ENCODE peak calls at places on chromosomes 5 and 9, in four cellular contexts. F is endothelial cell, Q is Caco-2, B is nephron progenitor cell. Y is an unnamed sample.

GRCh38 chr5:14428302-14429081 is 153.1 kb upstream of the OTULINL start:
- DNase-seq in Q (no peak), F (no peak), B (no peak), Y (no peak)

GRCh38 chr9:37707748-37708147 is 45.9 kb upstream of the TRMT10B start:
- DNase-seq in F (no peak), B (no peak), Q (no peak), Y (no peak)

GRCh38 chr9:129550199-129550839 is 70.6 kb downstream of the C9orf50 start:
- DNase-seq in Q (no peak), B (peak; percentile 76), F (peak; percentile 56), Y (peak; percentile 46)

GRCh38 chr5:89268460-89268859 is 385.5 kb upstream of the MEF2C start:
- DNase-seq in B (no peak), F (no peak), Q (no peak), Y (no peak)

GRCh38 chr5:30194595-30194994 is 998.9 kb upstream of the CDH6 start:
- DNase-seq in Q (no peak), B (no peak), F (no peak), Y (no peak)

GRCh38 chr5:151699071-151699901 is 12.6 kb upstream of the SPARC start:
- DNase-seq in F (no peak), Q (peak; percentile 56), B (peak; percentile 38), Y (no peak)

GRCh38 chr5:146707316-146707715 is 171.2 kb downstream of the PPP2R2B start:
- DNase-seq in B (no peak), F (no peak), Q (no peak), Y (no peak)

GRCh38 chr9:124320062-124320973 is 62.6 kb downstream of the NEK6 start:
- DNase-seq in F (peak; percentile 82), B (peak; percentile 79), Q (peak; percentile 80), Y (peak; percentile 81)

GRCh38 chr5:125196479-125197183 is 450.2 kb upstream of the ZNF608 start:
- DNase-seq in B (no peak), Q (no peak), F (no peak), Y (no peak)

GRCh38 chr5:93277001-93277400 is 304.0 kb downstream of the NR2F1-AS1 start:
- DNase-seq in Q (no peak), B (no peak), F (no peak), Y (no peak)

GRCh38 chr9:97441729-97442128 is 29.8 kb downstream of the TDRD7 start:
- DNase-seq in F (no peak), B (no peak), Q (no peak), Y (no peak)

GRCh38 chr5:145797336-145797735 is 37.8 kb downstream of the PRELID2 start:
- DNase-seq in F (no peak), Q (no peak), B (no peak), Y (no peak)

GRCh38 chr5:151738125-151738848 is 20.1 kb downstream of the ATOX1 start:
- DNase-seq in Q (no peak), F (no peak), B (no peak), Y (no peak)

GRCh38 chr9:72906810-72907209 is 46.0 kb downstream of the ALDH1A1 start:
- DNase-seq in B (no peak), F (no peak), Q (no peak), Y (no peak)

GRCh38 chr9:110142868-110143866 is 64.8 kb downstream of the C9orf152 start:
- DNase-seq in Q (peak; percentile 41), B (no peak), F (no peak), Y (no peak)

GRCh38 chr5:138466900-138467710 is 1.8 kb downstream of the EGR1 start:
- DNase-seq in Q (peak; percentile 54), F (no peak), B (no peak), Y (no peak)

GRCh38 chr5:5126444-5126843 is 13.7 kb upstream of the ADAMTS16 start:
- DNase-seq in Q (no peak), F (no peak), B (no peak), Y (no peak)

GRCh38 chr5:112614986-112615385 is 122.7 kb upstream of the APC start:
- DNase-seq in B (no peak), Q (no peak), F (no peak), Y (no peak)
- TF ChIP-seq CTCF in B (no peak), Q (no peak), F (no peak), Y (no peak)

GRCh38 chr5:141121563-141121962 is at the start of gene PCDHB4:
- DNase-seq in B (no peak), F (peak; percentile 45), Q (no peak), Y (no peak)
- TF ChIP-seq CTCF in B (no peak), F (peak; percentile 81), Q (no peak), Y (no peak)

GRCh38 chr5:113371788-113372196 is 63.0 kb downstream of the TSSK1B start:
- DNase-seq in B (no peak), F (no peak), Q (no peak), Y (no peak)

GRCh38 chr5:113364466-113364865 is 70.3 kb downstream of the TSSK1B start:
- DNase-seq in Q (no peak), F (no peak), B (no peak), Y (no peak)

GRCh38 chr5:113361701-113362100 is 73.1 kb downstream of the TSSK1B start:
- DNase-seq in Q (no peak), F (no peak), B (no peak), Y (no peak)

GRCh38 chr5:113367586-113367985 is 67.2 kb downstream of the TSSK1B start:
- DNase-seq in F (no peak), Q (no peak), B (no peak), Y (no peak)
- TF ChIP-seq CTCF in F (no peak), Q (no peak), B (no peak), Y (no peak)

GRCh38 chr9:2066312-2067273 is 51.4 kb downstream of the SMARCA2 start:
- DNase-seq in Q (peak; percentile 10), F (no peak), B (no peak), Y (no peak)
- TF ChIP-seq CTCF in Q (peak; percentile 4), F (no peak), B (no peak), Y (no peak)

DNA sequence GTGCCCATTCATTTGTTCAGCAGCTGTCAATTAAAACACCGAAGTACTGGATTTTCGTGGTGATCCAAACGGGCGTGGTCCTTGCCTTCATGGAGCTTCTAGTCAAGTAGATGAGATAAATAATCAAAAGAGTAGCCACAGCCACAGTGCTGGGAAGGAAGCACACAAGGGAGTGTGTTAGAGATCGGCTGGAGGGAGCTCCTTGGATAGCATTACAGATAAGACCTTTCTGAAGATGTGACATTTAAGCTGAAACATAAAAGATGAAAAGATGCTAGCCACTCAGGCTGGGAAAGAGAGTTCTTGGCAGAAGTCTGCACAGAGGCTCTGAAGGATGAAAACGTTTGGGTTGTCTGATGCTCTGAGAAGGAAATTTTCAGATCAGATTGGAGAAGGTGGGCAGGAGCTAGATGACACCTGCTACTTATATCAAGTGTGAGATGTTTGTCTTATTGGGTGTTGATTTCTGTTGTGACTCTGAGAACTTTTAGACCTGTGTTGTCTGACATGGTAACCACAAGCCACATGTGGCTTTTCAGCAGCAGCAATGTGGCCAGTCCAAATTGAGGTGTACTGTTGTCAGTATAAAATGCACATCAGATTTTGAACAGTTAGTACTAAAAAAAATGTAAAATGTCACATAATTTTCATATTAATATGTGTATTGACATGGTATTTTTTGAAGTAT is 123.9 kb downstream of the TLE4 start:
- DNase-seq in Q (no peak), F (no peak), B (no peak), Y (no peak)
- TF ChIP-seq CTCF in Q (no peak), F (no peak), B (no peak), Y (no peak)

DNA sequence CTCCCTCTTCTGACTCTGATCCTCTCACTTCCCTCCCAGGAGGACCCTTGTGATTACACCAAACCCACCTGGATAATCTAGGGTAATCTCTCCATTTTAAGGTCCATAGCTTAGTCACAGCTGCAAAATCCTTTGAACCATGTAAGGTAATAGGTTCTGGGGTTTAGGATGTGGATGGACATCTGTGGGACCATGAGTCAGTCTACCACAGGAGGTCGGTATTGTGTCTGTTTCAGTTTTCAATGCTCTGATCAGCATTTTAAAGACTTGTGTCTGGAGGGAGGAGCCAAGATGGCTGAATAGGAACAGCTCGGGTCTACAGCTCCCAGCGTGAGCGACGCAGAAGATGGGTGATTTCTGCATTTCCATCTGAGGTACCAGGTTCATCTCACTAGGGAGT is 112.6 kb downstream of the CAVIN4 start:
- DNase-seq in Q (no peak), B (no peak), F (no peak), Y (no peak)
- TF ChIP-seq CTCF in Q (no peak), B (no peak), F (no peak), Y (no peak)

GRCh38 chr5:38257236-38258036 is 923 bp upstream of the EGFLAM start:
- DNase-seq in B (peak; percentile 61), Q (no peak), F (peak; percentile 12), Y (peak; percentile 6)

GRCh38 chr5:38263983-38264382 is 5.6 kb downstream of the EGFLAM start:
- DNase-seq in B (peak; percentile 13), F (no peak), Q (no peak), Y (no peak)

GRCh38 chr5:38258037-38258318 is 381 bp upstream of the EGFLAM start:
- DNase-seq in F (no peak), B (no peak), Q (no peak), Y (no peak)

GRCh38 chr5:38258319-38259061 is at the start of gene EGFLAM:
- DNase-seq in B (peak; percentile 87), F (peak; percentile 53), Q (peak; percentile 56), Y (peak; percentile 40)

DNA sequence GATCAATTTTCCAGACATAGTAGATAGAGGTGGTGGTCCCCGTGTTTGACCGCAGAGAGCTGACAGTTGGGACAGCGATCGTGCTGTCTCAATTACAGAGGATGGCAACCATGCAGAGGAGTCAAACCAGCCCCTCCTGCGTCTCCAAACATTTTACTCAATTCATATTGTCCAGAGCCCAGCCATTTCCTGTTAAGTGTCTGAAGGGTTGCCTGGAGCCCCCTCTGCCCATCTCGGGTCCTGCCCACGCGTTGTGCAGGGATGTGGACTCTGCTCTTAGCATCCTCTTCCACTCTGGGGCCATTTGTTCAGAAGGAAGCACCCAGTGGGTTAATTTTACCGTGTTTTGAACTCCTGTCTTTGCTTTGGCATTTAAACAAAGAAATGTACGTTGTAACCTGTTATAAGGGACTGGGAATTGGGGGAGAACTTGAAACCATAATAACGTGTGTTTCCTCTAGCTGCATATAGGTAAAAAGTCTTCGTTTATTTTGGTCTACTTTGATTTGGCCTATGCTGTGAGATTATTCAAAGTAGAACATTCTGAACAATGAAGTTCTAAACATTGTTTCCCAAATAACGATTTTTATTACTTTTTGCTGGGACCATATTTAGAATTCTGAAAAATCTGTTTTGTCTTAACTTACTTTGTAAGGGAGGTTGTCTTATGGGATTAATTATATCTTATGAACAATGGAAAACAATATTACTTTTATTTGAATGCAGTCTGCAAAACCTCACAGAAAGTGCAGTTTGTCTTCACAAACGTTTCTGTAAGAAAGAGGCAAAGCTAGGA is 901 bp downstream of the EGFLAM start:
- DNase-seq in B (no peak), Q (no peak), F (no peak), Y (no peak)
- TF ChIP-seq CTCF in B (no peak), Q (no peak), F (no peak), Y (no peak)

Y was measured in neural crest cell.